ENCODE peak calls at places on chromosomes 16 and 17, in five cellular contexts. V is H9, Z is H1, H is trophoblast cell, F is mesenchymal stem cell. E is an unnamed sample.
A peak's percentile ranks its signal among the peaks of the same experiment; 100 is the strongest.

GRCh38 chr17:79388556-79389295 is 222.1 kb downstream of the RBFOX3 start:
- DNase-seq in V (peak; percentile 90), Z (peak; percentile 82), H (peak; percentile 56), F (peak; percentile 16), E (peak; percentile 46)

GRCh38 chr16:53159781-53160436 is 105.1 kb downstream of the CHD9 start:
- DNase-seq in V (no peak), Z (peak; percentile 50), H (peak; percentile 61), F (peak; percentile 75), E (peak; percentile 37)

GRCh38 chr17:39611441-39612112 is 3.9 kb upstream of the NEUROD2 start:
- DNase-seq in V (no peak), Z (peak; percentile 47), H (no peak), F (no peak), E (no peak)

GRCh38 chr16:84032458-84033178 is 10.0 kb downstream of the SLC38A8 start:
- DNase-seq in V (no peak), Z (no peak), H (no peak), F (no peak), E (peak; percentile 48)

GRCh38 chr16:2770057-2770780 is 6.9 kb downstream of the ELOB start:
- DNase-seq in V (no peak), Z (no peak), H (no peak), F (no peak), E (no peak)

GRCh38 chr16:72856797-72857196 is 191.1 kb downstream of the ZFHX3 start:
- DNase-seq in V (peak; percentile 61), Z (peak; percentile 71), H (peak; percentile 26), F (no peak), E (no peak)

GRCh38 chr17:10118788-10119130 is 79.6 kb downstream of the GAS7 start:
- DNase-seq in V (no peak), Z (no peak), H (no peak), F (no peak), E (no peak)

GRCh38 chr17:14396542-14396941 is 95.7 kb downstream of the HS3ST3B1 start:
- DNase-seq in V (no peak), Z (no peak), H (peak; percentile 74), F (peak; percentile 89), E (no peak)

GRCh38 chr17:65634533-65634932 is 73.1 kb upstream of the AXIN2 start:
- DNase-seq in V (no peak), Z (no peak), H (no peak), F (no peak), E (no peak)

GRCh38 chr17:47946929-47947397 is 5.6 kb downstream of the PNPO start:
- DNase-seq in V (peak; percentile 91), Z (peak; percentile 86), H (peak; percentile 87), F (peak; percentile 77), E (peak; percentile 56)

GRCh38 chr17:10646393-10646990 is 10.6 kb downstream of the MYH3 start:
- DNase-seq in V (peak; percentile 83), Z (peak; percentile 87), H (peak; percentile 76), F (peak; percentile 69), E (peak; percentile 77)

GRCh38 chr16:86598607-86599318 is 20.4 kb downstream of the FOXL1 start:
- DNase-seq in V (no peak), Z (no peak), H (peak; percentile 18), F (no peak), E (no peak)
- H3K4me2 ChIP-seq in V (no peak overlapping the region), Z (no peak overlapping the region), H (no peak overlapping the region), F (no peak overlapping the region), E (no peak overlapping the region)

GRCh38 chr17:27512511-27513346 is 56.5 kb downstream of the KSR1 start:
- DNase-seq in V (no peak), Z (no peak), H (peak; percentile 62), F (peak; percentile 58), E (no peak)
- H3K14ac ChIP-seq in V (no peak overlapping the region), Z (no peak overlapping the region), H (no peak overlapping the region), F (no peak overlapping the region), E (no peak overlapping the region)

GRCh38 chr17:77436058-77436442 is 295.3 kb downstream of the SEC14L1 start:
- DNase-seq in V (peak; percentile 78), Z (peak; percentile 65), H (no peak), F (peak; percentile 71), E (no peak)
- H3K9ac ChIP-seq in V (no peak overlapping the region), Z (no peak overlapping the region), H (no peak overlapping the region), F (peak overlapping the region; percentile 69), E (peak overlapping the region; percentile 82)

GRCh38 chr17:55705847-55706246 is 16.8 kb downstream of the TMEM100 start:
- DNase-seq in V (no peak), Z (no peak), H (no peak), F (peak; percentile 75), E (no peak)
- H3K4me2 ChIP-seq in V (no peak overlapping the region), Z (no peak overlapping the region), H (no peak overlapping the region), F (no peak overlapping the region), E (no peak overlapping the region)

DNA sequence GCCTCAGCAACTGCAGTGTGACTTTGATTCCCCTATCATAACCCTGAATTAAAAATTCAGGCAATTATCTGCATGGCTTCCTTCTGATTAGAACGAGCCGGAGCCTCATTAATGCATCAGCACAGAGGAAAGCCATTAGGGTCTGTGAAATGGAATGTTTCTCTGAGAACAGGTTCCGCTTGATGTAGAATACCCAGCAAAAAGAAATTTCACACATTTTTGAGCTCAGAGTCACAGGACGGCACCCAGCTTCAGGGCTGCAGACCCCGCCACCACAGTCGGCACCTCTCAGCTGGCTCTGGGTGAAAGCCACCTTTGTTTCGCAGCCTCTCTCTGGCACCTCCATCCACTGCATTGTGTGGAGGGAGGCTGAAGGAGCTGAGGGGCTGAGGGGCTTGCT is 45.3 kb upstream of the HNF1B start:
- DNase-seq in V (no peak), Z (no peak), H (no peak), F (no peak), E (no peak)
- H3K14ac ChIP-seq in V (no peak overlapping the region), Z (no peak overlapping the region), H (no peak overlapping the region), F (no peak overlapping the region), E (no peak overlapping the region)

GRCh38 chr17:57541049-57541448 is 204.1 kb downstream of the CCDC182 start:
- DNase-seq in V (no peak), Z (no peak), H (no peak), F (no peak), E (no peak)
- H3K9ac ChIP-seq in V (no peak overlapping the region), Z (no peak overlapping the region), H (no peak overlapping the region), F (no peak overlapping the region), E (no peak overlapping the region)

GRCh38 chr17:15918261-15918660 is 26.7 kb upstream of the ADORA2B start:
- DNase-seq in V (no peak), Z (no peak), H (no peak), F (no peak), E (no peak)

GRCh38 chr17:15918661-15919259 is 26.2 kb upstream of the ADORA2B start:
- DNase-seq in V (no peak), Z (no peak), H (no peak), F (no peak), E (no peak)

GRCh38 chr17:15915996-15916395 is 28.9 kb upstream of the ADORA2B start:
- DNase-seq in V (no peak), Z (no peak), H (no peak), F (no peak), E (no peak)

GRCh38 chr17:15917021-15917438 is 27.9 kb upstream of the ADORA2B start:
- DNase-seq in V (no peak), Z (no peak), H (no peak), F (no peak), E (no peak)

GRCh38 chr17:15917439-15918027 is 27.4 kb upstream of the ADORA2B start:
- DNase-seq in V (peak; percentile 72), Z (peak; percentile 65), H (no peak), F (no peak), E (no peak)
- H3K4me2 ChIP-seq in V (no peak overlapping the region), Z (peak overlapping the region; percentile 83), H (no peak overlapping the region), F (no peak overlapping the region), E (peak overlapping the region; percentile 46)

GRCh38 chr16:89365996-89366395 is 124.4 kb downstream of the ANKRD11 start:
- DNase-seq in V (no peak), Z (no peak), H (no peak), F (no peak), E (no peak)

GRCh38 chr16:89366561-89367537 is 123.5 kb downstream of the ANKRD11 start:
- DNase-seq in V (no peak), Z (no peak), H (no peak), F (no peak), E (no peak)

GRCh38 chr16:89365044-89365467 is 125.3 kb downstream of the ANKRD11 start:
- DNase-seq in V (no peak), Z (no peak), H (peak; percentile 88), F (peak; percentile 79), E (no peak)

GRCh38 chr16:89363621-89364393 is 126.6 kb downstream of the ANKRD11 start:
- DNase-seq in V (peak; percentile 73), Z (no peak), H (peak; percentile 59), F (peak; percentile 89), E (no peak)

DNA sequence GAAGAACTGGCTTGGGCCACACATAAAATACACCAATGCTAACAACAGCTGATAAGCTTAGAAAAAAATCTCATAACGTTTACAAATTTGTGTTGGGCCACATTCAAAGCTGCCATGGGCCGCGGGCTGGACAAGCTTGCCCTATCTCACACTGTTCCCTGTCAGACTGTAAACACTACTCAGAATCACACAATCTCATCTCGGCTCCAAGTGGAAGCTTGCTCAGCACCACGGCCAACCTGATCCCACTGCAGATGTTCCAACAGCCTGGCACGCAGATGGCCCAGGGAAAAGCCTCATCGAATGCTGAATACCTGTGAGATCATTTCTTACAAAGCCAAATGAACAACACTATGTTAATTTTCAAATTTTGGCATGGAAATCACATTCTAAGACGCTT is 125.8 kb downstream of the ANKRD11 start:
- DNase-seq in V (no peak), Z (no peak), H (no peak), F (peak; percentile 50), E (no peak)
- H3K14ac ChIP-seq in V (no peak overlapping the region), Z (no peak overlapping the region), H (no peak overlapping the region), F (no peak overlapping the region), E (no peak overlapping the region)

DNA sequence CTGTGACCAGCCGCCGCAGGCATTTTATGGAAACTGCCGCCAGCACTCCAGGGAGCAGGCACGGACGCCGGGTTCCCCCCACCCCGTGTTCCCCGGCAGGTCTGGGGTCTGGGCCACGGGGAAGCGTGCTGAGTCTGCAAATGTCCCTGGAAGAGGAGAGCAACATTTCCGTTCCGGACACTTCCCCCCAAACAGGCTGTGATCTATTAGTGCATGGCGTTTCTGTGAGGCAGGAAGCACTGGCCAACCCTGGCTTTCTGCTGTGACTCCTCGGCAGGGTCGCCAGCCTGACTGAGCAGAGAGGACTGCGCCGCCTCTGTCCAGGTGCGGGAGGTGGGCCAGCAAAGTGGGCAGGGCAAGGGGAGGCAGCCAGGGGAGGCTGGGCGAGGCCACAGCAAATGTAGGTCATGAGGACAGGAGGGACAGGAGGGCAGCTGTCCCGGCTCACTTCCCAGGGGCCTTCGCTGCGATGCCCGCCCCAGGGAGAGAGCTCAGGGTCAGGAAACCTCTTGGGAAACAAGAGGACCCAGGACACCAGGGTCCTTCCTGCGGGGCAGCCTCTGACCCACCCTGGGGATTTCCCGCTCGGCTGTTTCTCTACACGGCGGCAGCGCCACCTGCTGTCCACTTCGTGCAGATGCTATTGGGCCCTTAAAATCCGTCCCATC is 9.5 kb downstream of the FOXF1 start:
- DNase-seq in V (peak; percentile 73), Z (peak; percentile 87), H (peak; percentile 72), F (peak; percentile 89), E (peak; percentile 67)
- H3K9ac ChIP-seq in V (no peak overlapping the region), Z (no peak overlapping the region), H (no peak overlapping the region), F (peak overlapping the region; percentile 62), E (no peak overlapping the region)

E was measured in neuronal stem cell.